ENCODE peak calls at places on chromosomes 2 and 18, in eight cellular contexts. One of them, this sample, is unnamed.

GRCh38 chr2:186460465-186460864 is 25.6 kb upstream of the ZC3H15 start:
- DNase-seq in IMR-90: peak; percentile 32
- DNase-seq in adrenal gland: no peak
- DNase-seq in cardiac muscle cell: peak; percentile 35
- DNase-seq in mucosa of descending colon: no peak
- DNase-seq in NB4: peak; percentile 42
- DNase-seq in foreskin fibroblast: no peak
- DNase-seq in tibial artery: no peak
- DNase-seq in this sample: peak; percentile 43

GRCh38 chr2:85183078-85183477 is 49.9 kb downstream of the TCF7L1 start:
- DNase-seq in IMR-90: peak; percentile 19
- DNase-seq in adrenal gland: no peak
- DNase-seq in cardiac muscle cell: no peak
- DNase-seq in mucosa of descending colon: no peak
- DNase-seq in NB4: no peak
- DNase-seq in foreskin fibroblast: peak; percentile 12
- DNase-seq in tibial artery: no peak
- DNase-seq in this sample: no peak

GRCh38 chr2:149606251-149606811 is 18.8 kb upstream of the MMADHC start:
- DNase-seq in IMR-90: peak; percentile 65
- DNase-seq in adrenal gland: no peak
- DNase-seq in cardiac muscle cell: no peak
- DNase-seq in mucosa of descending colon: no peak
- DNase-seq in NB4: no peak
- DNase-seq in foreskin fibroblast: peak; percentile 31
- DNase-seq in tibial artery: no peak
- DNase-seq in this sample: no peak

GRCh38 chr18:79030680-79031079 is 38.5 kb upstream of the ATP9B start:
- DNase-seq in IMR-90: no peak
- DNase-seq in adrenal gland: no peak
- DNase-seq in cardiac muscle cell: no peak
- DNase-seq in mucosa of descending colon: no peak
- DNase-seq in NB4: no peak
- DNase-seq in foreskin fibroblast: no peak
- DNase-seq in tibial artery: no peak
- DNase-seq in this sample: no peak

GRCh38 chr2:241844831-241845578 is 13.7 kb downstream of the PDCD1 start:
- DNase-seq in IMR-90: no peak
- DNase-seq in adrenal gland: no peak
- DNase-seq in cardiac muscle cell: no peak
- DNase-seq in mucosa of descending colon: no peak
- DNase-seq in NB4: peak; percentile 8
- DNase-seq in foreskin fibroblast: no peak
- DNase-seq in tibial artery: no peak
- DNase-seq in this sample: no peak

GRCh38 chr18:77039196-77040140 is 93.1 kb downstream of the MBP start:
- DNase-seq in IMR-90: no peak
- DNase-seq in adrenal gland: no peak
- DNase-seq in cardiac muscle cell: no peak
- DNase-seq in mucosa of descending colon: peak; percentile 33
- DNase-seq in NB4: no peak
- DNase-seq in foreskin fibroblast: no peak
- DNase-seq in tibial artery: no peak
- DNase-seq in this sample: no peak

GRCh38 chr2:2850891-2851290 is 519.8 kb upstream of the MYT1L start:
- DNase-seq in IMR-90: no peak
- DNase-seq in adrenal gland: no peak
- DNase-seq in cardiac muscle cell: no peak
- DNase-seq in mucosa of descending colon: no peak
- DNase-seq in NB4: no peak
- DNase-seq in foreskin fibroblast: no peak
- DNase-seq in tibial artery: no peak
- DNase-seq in this sample: no peak

GRCh38 chr2:106115250-106115649 is 78.9 kb downstream of the UXS1 start:
- DNase-seq in IMR-90: peak; percentile 77
- DNase-seq in adrenal gland: no peak
- DNase-seq in cardiac muscle cell: peak; percentile 46
- DNase-seq in mucosa of descending colon: no peak
- DNase-seq in NB4: peak; percentile 94
- DNase-seq in foreskin fibroblast: peak; percentile 73
- DNase-seq in tibial artery: no peak
- DNase-seq in this sample: no peak

GRCh38 chr2:133658020-133658903 is 90.0 kb upstream of the NCKAP5 start:
- DNase-seq in IMR-90: peak; percentile 51
- DNase-seq in adrenal gland: no peak
- DNase-seq in cardiac muscle cell: no peak
- DNase-seq in mucosa of descending colon: no peak
- DNase-seq in NB4: no peak
- DNase-seq in foreskin fibroblast: no peak
- DNase-seq in tibial artery: no peak
- DNase-seq in this sample: no peak

GRCh38 chr2:22110244-22110651 is 986.5 kb downstream of the TDRD15 start:
- DNase-seq in IMR-90: no peak
- DNase-seq in adrenal gland: no peak
- DNase-seq in cardiac muscle cell: no peak
- DNase-seq in mucosa of descending colon: no peak
- DNase-seq in NB4: no peak
- DNase-seq in foreskin fibroblast: no peak
- DNase-seq in tibial artery: no peak
- DNase-seq in this sample: no peak

GRCh38 chr2:148756292-148756975 is 111.9 kb downstream of the EPC2 start:
- DNase-seq in IMR-90: peak; percentile 92
- DNase-seq in adrenal gland: no peak
- DNase-seq in cardiac muscle cell: peak; percentile 5
- DNase-seq in mucosa of descending colon: no peak
- DNase-seq in NB4: peak; percentile 24
- DNase-seq in foreskin fibroblast: peak; percentile 79
- DNase-seq in tibial artery: no peak
- DNase-seq in this sample: no peak

GRCh38 chr18:56096861-56097260 is 508.9 kb upstream of the TCF4 start:
- DNase-seq in IMR-90: no peak
- DNase-seq in adrenal gland: no peak
- DNase-seq in cardiac muscle cell: no peak
- DNase-seq in mucosa of descending colon: no peak
- DNase-seq in NB4: no peak
- DNase-seq in foreskin fibroblast: no peak
- DNase-seq in tibial artery: no peak
- DNase-seq in this sample: no peak

GRCh38 chr2:38057651-38058410 is 18.1 kb downstream of the CYP1B1 start:
- DNase-seq in IMR-90: no peak
- DNase-seq in adrenal gland: no peak
- DNase-seq in cardiac muscle cell: no peak
- DNase-seq in mucosa of descending colon: no peak
- DNase-seq in NB4: no peak
- DNase-seq in foreskin fibroblast: no peak
- DNase-seq in tibial artery: no peak
- DNase-seq in this sample: no peak

GRCh38 chr2:39334978-39335377 is 91.2 kb upstream of the CDKL4 start:
- DNase-seq in IMR-90: no peak
- DNase-seq in adrenal gland: no peak
- DNase-seq in cardiac muscle cell: no peak
- DNase-seq in mucosa of descending colon: no peak
- DNase-seq in NB4: no peak
- DNase-seq in foreskin fibroblast: no peak
- DNase-seq in tibial artery: no peak
- DNase-seq in this sample: no peak

DNA sequence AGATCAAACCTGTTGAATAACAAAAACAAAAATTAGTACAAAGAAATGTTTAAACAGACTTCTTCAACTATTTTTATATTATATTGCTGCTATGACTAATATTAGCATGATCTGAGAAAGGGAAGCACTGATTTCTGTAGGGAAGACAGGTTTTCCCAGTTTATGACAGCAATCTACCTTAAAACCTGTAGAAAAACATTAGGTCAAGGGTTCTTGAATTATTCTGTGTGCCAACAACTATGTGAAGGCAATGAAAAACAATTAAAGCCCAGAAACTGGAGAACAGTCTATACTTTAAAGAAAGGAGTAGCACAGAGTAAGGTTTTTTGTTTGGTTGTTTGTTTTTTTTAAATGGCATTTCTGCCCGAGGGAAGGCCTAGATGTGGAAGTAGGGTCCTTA is 23.3 kb downstream of the PUM2 start:
- DNase-seq in IMR-90: no peak
- DNase-seq in adrenal gland: no peak
- DNase-seq in cardiac muscle cell: no peak
- DNase-seq in mucosa of descending colon: no peak
- DNase-seq in NB4: no peak
- DNase-seq in foreskin fibroblast: no peak
- DNase-seq in tibial artery: no peak
- DNase-seq in this sample: no peak
- H3K4me3 ChIP-seq in IMR-90: no peak overlapping the region
- H3K4me3 ChIP-seq in adrenal gland: no peak overlapping the region
- H3K4me3 ChIP-seq in cardiac muscle cell: no peak overlapping the region
- H3K4me3 ChIP-seq in mucosa of descending colon: no peak overlapping the region
- H3K4me3 ChIP-seq in NB4: no peak overlapping the region
- H3K4me3 ChIP-seq in foreskin fibroblast: no peak overlapping the region
- H3K4me3 ChIP-seq in tibial artery: no peak overlapping the region
- H3K4me3 ChIP-seq in this sample: no peak overlapping the region

DNA sequence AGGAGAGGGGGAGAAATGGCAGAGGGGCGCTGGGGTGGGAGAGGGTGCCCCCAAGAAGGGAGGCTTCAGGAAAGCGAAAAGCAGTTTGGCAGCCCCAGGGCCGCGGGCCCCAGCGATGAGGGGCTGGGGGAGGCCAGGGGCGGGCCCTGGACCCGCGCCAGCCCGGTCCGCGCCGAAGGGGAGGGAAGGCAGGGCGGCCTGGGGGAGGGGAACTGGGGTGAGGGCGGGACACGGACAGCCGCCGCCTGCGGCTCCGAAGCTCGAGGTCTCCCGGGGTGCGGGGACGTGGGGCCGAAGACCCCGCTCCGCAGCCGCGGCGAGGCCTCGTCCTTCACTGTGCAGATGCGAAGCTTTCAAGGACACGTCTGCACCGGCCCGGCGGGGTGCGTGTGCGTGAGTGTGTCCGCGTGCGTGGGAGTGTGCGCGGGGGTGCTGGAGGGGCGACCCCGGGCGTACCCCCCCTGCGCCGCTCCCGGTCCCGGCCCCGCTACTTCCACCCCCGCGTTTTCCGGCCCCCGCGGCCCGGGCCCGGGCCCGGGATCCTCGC is 1.3 kb downstream of the DNMT3A start:
- DNase-seq in IMR-90: no peak
- DNase-seq in adrenal gland: peak; percentile 65
- DNase-seq in cardiac muscle cell: peak; percentile 30
- DNase-seq in mucosa of descending colon: peak; percentile 74
- DNase-seq in NB4: peak; percentile 36
- DNase-seq in foreskin fibroblast: no peak
- DNase-seq in tibial artery: no peak
- DNase-seq in this sample: no peak
- H3K4me3 ChIP-seq in IMR-90: peak overlapping the region; percentile 60
- H3K4me3 ChIP-seq in adrenal gland: peak overlapping the region; percentile 62
- H3K4me3 ChIP-seq in cardiac muscle cell: peak overlapping the region; percentile 56
- H3K4me3 ChIP-seq in mucosa of descending colon: peak overlapping the region; percentile 59
- H3K4me3 ChIP-seq in NB4: no peak overlapping the region
- H3K4me3 ChIP-seq in foreskin fibroblast: peak overlapping the region; percentile 60
- H3K4me3 ChIP-seq in tibial artery: peak overlapping the region; percentile 87
- H3K4me3 ChIP-seq in this sample: peak overlapping the region; percentile 95

DNA sequence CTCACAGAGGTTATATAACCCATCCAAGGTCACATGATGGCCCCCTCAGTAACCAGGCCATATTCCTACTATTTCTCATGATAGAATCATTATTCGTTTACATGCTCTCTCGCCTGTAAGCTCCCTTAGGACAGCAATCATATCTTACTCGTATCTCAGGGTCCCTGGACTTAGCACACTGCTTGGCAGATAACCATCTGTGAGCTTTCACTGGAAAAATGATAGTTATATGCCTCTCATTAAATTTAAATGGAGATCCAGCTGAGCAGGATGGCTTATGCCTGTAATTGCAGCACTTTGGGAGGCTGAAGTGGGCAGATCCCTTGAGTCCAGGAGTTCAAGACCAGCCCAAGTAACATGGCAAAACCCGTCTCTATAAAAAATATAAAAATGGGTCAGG is 21.9 kb downstream of the KIF3C start:
- DNase-seq in IMR-90: no peak
- DNase-seq in adrenal gland: no peak
- DNase-seq in cardiac muscle cell: no peak
- DNase-seq in mucosa of descending colon: no peak
- DNase-seq in NB4: no peak
- DNase-seq in foreskin fibroblast: no peak
- DNase-seq in tibial artery: no peak
- DNase-seq in this sample: no peak
- H3K4me3 ChIP-seq in IMR-90: no peak overlapping the region
- H3K4me3 ChIP-seq in adrenal gland: no peak overlapping the region
- H3K4me3 ChIP-seq in cardiac muscle cell: no peak overlapping the region
- H3K4me3 ChIP-seq in mucosa of descending colon: no peak overlapping the region
- H3K4me3 ChIP-seq in NB4: no peak overlapping the region
- H3K4me3 ChIP-seq in foreskin fibroblast: no peak overlapping the region
- H3K4me3 ChIP-seq in tibial artery: no peak overlapping the region
- H3K4me3 ChIP-seq in this sample: no peak overlapping the region

GRCh38 chr2:46794693-46795317 is 120.8 kb downstream of the MCFD2 start:
- DNase-seq in IMR-90: no peak
- DNase-seq in adrenal gland: no peak
- DNase-seq in cardiac muscle cell: no peak
- DNase-seq in mucosa of descending colon: no peak
- DNase-seq in NB4: no peak
- DNase-seq in foreskin fibroblast: no peak
- DNase-seq in tibial artery: no peak
- DNase-seq in this sample: no peak

GRCh38 chr2:46796031-46796430 is 119.6 kb downstream of the MCFD2 start:
- DNase-seq in IMR-90: no peak
- DNase-seq in adrenal gland: no peak
- DNase-seq in cardiac muscle cell: no peak
- DNase-seq in mucosa of descending colon: no peak
- DNase-seq in NB4: no peak
- DNase-seq in foreskin fibroblast: no peak
- DNase-seq in tibial artery: no peak
- DNase-seq in this sample: no peak

GRCh38 chr2:46798041-46798440 is 117.6 kb downstream of the MCFD2 start:
- DNase-seq in IMR-90: peak; percentile 51
- DNase-seq in adrenal gland: no peak
- DNase-seq in cardiac muscle cell: no peak
- DNase-seq in mucosa of descending colon: no peak
- DNase-seq in NB4: no peak
- DNase-seq in foreskin fibroblast: peak; percentile 94
- DNase-seq in tibial artery: no peak
- DNase-seq in this sample: no peak

GRCh38 chr2:46796843-46797625 is 118.6 kb downstream of the MCFD2 start:
- DNase-seq in IMR-90: no peak
- DNase-seq in adrenal gland: no peak
- DNase-seq in cardiac muscle cell: no peak
- DNase-seq in mucosa of descending colon: no peak
- DNase-seq in NB4: no peak
- DNase-seq in foreskin fibroblast: peak; percentile 40
- DNase-seq in tibial artery: no peak
- DNase-seq in this sample: no peak

GRCh38 chr2:46793423-46794416 is 121.9 kb downstream of the MCFD2 start:
- DNase-seq in IMR-90: no peak
- DNase-seq in adrenal gland: no peak
- DNase-seq in cardiac muscle cell: no peak
- DNase-seq in mucosa of descending colon: no peak
- DNase-seq in NB4: no peak
- DNase-seq in foreskin fibroblast: no peak
- DNase-seq in tibial artery: no peak
- DNase-seq in this sample: peak; percentile 64
- H3K4me3 ChIP-seq in IMR-90: no peak overlapping the region
- H3K4me3 ChIP-seq in adrenal gland: no peak overlapping the region
- H3K4me3 ChIP-seq in cardiac muscle cell: no peak overlapping the region
- H3K4me3 ChIP-seq in mucosa of descending colon: no peak overlapping the region
- H3K4me3 ChIP-seq in NB4: no peak overlapping the region
- H3K4me3 ChIP-seq in foreskin fibroblast: no peak overlapping the region
- H3K4me3 ChIP-seq in tibial artery: no peak overlapping the region
- H3K4me3 ChIP-seq in this sample: no peak overlapping the region

This sample was measured in small intestine.